ENCODE peak calls at places on chromosomes 4 and X, in six cellular contexts. T is endothelial cell, F is lower lobe of right lung, W is neural crest cell, C is RWPE1, L is glutamatergic neuron. P is an unnamed sample.

GRCh38 chr4:146520894-146521542 is 722 bp downstream of the SLC10A7 start:
- DNase-seq in C (peak; percentile 29), T (no peak), W (no peak), F (no peak), L (no peak), P (peak; percentile 4)

GRCh38 chrX:41313419-41313818 is 20.5 kb upstream of the DDX3X start:
- DNase-seq in W (no peak), T (no peak), C (no peak), F (no peak), L (no peak), P (no peak)

GRCh38 chrX:120457766-120458180 is 11.3 kb downstream of the LAMP2 start:
- DNase-seq in T (no peak), C (peak; percentile 67), W (no peak), L (no peak), F (no peak), P (no peak)

GRCh38 chrX:93538575-93538974 is 134.8 kb downstream of the NAP1L3 start:
- DNase-seq in C (peak; percentile 0), T (no peak), F (no peak), W (no peak), L (no peak), P (no peak)

GRCh38 chrX:41526925-41527324 is 79.8 kb downstream of the NYX start:
- DNase-seq in W (no peak), T (no peak), F (no peak), L (no peak), C (no peak), P (no peak)

GRCh38 chr4:78092850-78093249 is 35.7 kb downstream of the FRAS1 start:
- DNase-seq in C (no peak), L (no peak), W (no peak), T (no peak), F (no peak), P (no peak)

GRCh38 chr4:102717448-102718092 is 43.2 kb downstream of the MANBA start:
- DNase-seq in T (no peak), W (no peak), L (no peak), C (no peak), F (peak; percentile 51), P (no peak)

GRCh38 chr4:6560416-6561172 is 14.4 kb upstream of the MAN2B2 start:
- DNase-seq in L (no peak), F (no peak), C (no peak), W (no peak), T (no peak), P (no peak)

GRCh38 chrX:84189125-84189524 is 1.1 kb upstream of the RPS6KA6 start:
- DNase-seq in F (no peak), C (no peak), L (no peak), T (no peak), W (no peak), P (no peak)

GRCh38 chr4:172953896-172954568 is 214.6 kb upstream of the GALNT7 start:
- DNase-seq in F (no peak), T (no peak), W (no peak), L (no peak), C (no peak), P (no peak)

GRCh38 chr4:8182858-8183725 is 16.0 kb upstream of the SH3TC1 start:
- DNase-seq in L (no peak), W (no peak), T (no peak), C (peak; percentile 86), F (peak; percentile 84), P (no peak)

GRCh38 chr4:83947811-83948210 is 411.9 kb downstream of the GPAT3 start:
- DNase-seq in L (peak; percentile 41), F (no peak), T (no peak), W (no peak), C (no peak), P (no peak)

GRCh38 chr4:141247430-141247780 is 26.7 kb downstream of the ZNF330 start:
- DNase-seq in L (no peak), C (no peak), T (no peak), W (no peak), F (no peak), P (no peak)

GRCh38 chr4:102518703-102519131 is 17.6 kb downstream of the NFKB1 start:
- DNase-seq in T (no peak), F (no peak), W (no peak), L (no peak), C (no peak), P (peak; percentile 31)

GRCh38 chrX:34875204-34875603 is 67.4 kb upstream of the FAM47B start:
- DNase-seq in F (no peak), L (no peak), T (no peak), W (no peak), C (no peak), P (no peak)

GRCh38 chr4:128298129-128298758 is 10.6 kb upstream of the PGRMC2 start:
- DNase-seq in F (no peak), T (no peak), C (no peak), W (no peak), L (no peak), P (no peak)

GRCh38 chr4:172356002-172356401 is 542.8 kb downstream of the GALNTL6 start:
- DNase-seq in W (no peak), T (no peak), L (no peak), F (no peak), C (no peak), P (no peak)

GRCh38 chrX:41781500-41781899 is 57.5 kb downstream of the GPR82 start:
- DNase-seq in W (no peak), L (no peak), T (peak; percentile 4), F (no peak), C (peak; percentile 8), P (no peak)

GRCh38 chrX:153871946-153872878 is 13.8 kb downstream of the L1CAM start:
- DNase-seq in T (no peak), C (no peak), F (no peak), L (no peak), W (no peak), P (no peak)

GRCh38 chr4:120008957-120009356 is 57.7 kb downstream of the MAD2L1 start:
- DNase-seq in F (no peak), W (no peak), C (no peak), L (no peak), T (no peak), P (no peak)

GRCh38 chrX:133364201-133364600 is 51.1 kb downstream of the GPC4 start:
- DNase-seq in C (no peak), F (no peak), W (no peak), L (no peak), T (no peak), P (no peak)

GRCh38 chrX:104566921-104567501 is 1.0 kb downstream of the IL1RAPL2 start:
- DNase-seq in L (no peak), F (no peak), W (no peak), C (no peak), T (peak; percentile 14), P (no peak)

GRCh38 chrX:72269671-72270251 is 7.3 kb downstream of the RPS4X start:
- DNase-seq in L (no peak), T (no peak), F (no peak), C (no peak), W (no peak), P (no peak)

GRCh38 chr4:169337510-169337909 is 66.8 kb upstream of the SH3RF1 start:
- DNase-seq in W (no peak), T (no peak), F (no peak), C (no peak), L (no peak), P (no peak)

GRCh38 chrX:136580316-136580715 is 48.3 kb downstream of the VGLL1 start:
- DNase-seq in W (no peak), C (no peak), F (no peak), T (no peak), L (no peak), P (no peak)
- TF ChIP-seq CTCF in W (no peak), C (no peak), F (no peak), T (no peak), L (no peak), P (no peak)

DNA sequence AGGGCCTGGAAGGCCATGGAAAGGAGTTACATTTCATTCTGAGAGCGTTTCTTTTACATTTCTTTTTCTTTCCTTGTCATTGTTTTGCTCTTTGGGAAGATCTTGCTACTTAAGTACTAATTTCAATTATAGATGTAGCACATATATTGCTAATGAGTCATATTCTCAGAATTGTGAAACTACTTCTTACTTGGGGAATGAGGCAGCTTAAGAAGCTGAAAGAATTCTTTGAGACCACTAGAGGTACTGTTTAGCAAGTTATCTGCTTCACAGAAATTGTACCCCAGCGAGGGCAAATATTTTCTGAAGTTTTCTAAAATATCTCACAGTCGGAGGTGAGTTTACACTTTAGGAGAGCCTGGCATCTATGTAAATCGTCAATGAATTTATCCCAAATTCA is 100.6 kb downstream of the AFF2 start:
- DNase-seq in L (no peak), W (no peak), T (no peak), F (no peak), C (peak; percentile 15), P (no peak)
- TF ChIP-seq CTCF in L (no peak), W (no peak), T (no peak), F (no peak), C (no peak), P (no peak)

DNA sequence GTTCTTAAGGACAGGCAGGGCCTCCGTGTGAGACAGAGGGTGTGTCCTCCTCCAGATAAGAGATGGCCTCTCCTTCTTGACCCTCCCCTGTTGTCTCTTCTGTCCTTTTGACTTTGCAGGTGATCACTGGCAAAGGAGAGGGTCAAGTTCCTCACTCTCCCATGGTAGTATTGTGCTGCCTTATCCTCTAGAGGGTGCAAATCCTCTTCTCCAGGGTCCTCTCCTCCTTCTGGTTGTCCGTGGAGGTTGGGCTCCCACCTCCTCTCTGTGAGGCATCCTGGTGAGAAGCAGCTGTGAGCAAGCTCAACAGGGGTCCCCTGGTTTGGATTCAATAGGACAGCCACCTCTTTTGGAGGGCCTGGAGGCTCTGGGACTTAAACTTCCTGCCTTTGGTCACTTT is 44.8 kb downstream of the ZNF182 start:
- DNase-seq in T (no peak), C (no peak), L (no peak), W (no peak), F (no peak), P (peak; percentile 10)
- TF ChIP-seq CTCF in T (no peak), C (no peak), L (no peak), W (peak; percentile 17), F (peak; percentile 18), P (peak; percentile 21)

DNA sequence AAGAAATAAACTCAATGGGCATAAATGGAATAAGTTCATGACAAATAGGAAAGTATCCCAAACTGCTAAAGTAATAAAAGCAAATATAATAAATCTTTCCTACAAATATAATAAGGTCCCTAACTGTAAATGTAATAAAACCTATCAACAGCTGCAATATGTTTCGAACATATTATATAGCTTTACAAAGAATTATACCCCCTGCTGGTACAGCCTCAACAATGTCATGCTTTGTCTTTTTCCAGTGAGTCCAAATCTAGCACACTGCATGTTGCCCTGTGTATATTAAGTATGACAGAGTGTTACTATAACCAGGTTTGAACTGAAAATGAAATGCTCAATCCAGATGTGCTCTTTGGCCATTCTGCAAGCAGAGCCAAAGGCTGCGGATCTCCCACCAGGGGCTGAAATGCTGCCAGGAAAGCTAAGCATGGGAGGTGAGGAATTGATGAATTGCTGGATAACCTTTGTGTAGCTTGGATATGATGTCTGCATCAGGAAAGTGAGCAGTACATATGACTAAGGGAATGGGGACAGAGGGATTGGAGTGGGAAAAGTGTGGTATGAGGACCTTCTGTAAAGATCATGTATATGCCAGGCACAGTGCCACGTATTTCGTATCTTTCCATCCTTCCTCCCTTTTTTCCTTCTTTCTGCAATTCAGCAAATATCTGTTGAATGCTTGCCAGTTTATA is 954.5 kb upstream of the LCORL start:
- DNase-seq in L (no peak), W (no peak), T (no peak), F (no peak), C (no peak), P (no peak)
- TF ChIP-seq CTCF in L (no peak), W (peak; percentile 19), T (no peak), F (no peak), C (no peak), P (no peak)

P was measured in CD8-positive, alpha-beta T cell.